ENCODE peak calls at places on chromosomes 7 and 10, in seven cellular contexts. E is body of pancreas, K is AG10803, L is right atrium auricular region, A is heart left ventricle, Y is HL-60, X is A549. J is an unnamed sample.

GRCh38 chr7:42311195-42311594 is 74.2 kb upstream of the GLI3 start:
- DNase-seq in E (no peak), K (no peak), L (no peak), A (no peak), Y (no peak), X (no peak), J (no peak)

GRCh38 chr10:34655286-34656170 is 159.6 kb downstream of the PARD3 start:
- DNase-seq in E (peak; percentile 62), K (peak; percentile 75), L (no peak), A (no peak), Y (peak; percentile 24), X (peak; percentile 78), J (peak; percentile 31)

GRCh38 chr10:70672165-70672992 is at the start of gene ADAMTS14:
- DNase-seq in E (no peak), K (peak; percentile 38), L (no peak), A (peak; percentile 56), Y (peak; percentile 32), X (peak; percentile 33), J (no peak)

GRCh38 chr7:1210979-1211608 is 21.6 kb upstream of the UNCX start:
- DNase-seq in E (no peak), K (no peak), L (no peak), A (no peak), Y (no peak), X (no peak), J (no peak)

GRCh38 chr10:126671402-126671975 is 996 bp upstream of the C10orf90 start:
- DNase-seq in E (peak; percentile 23), K (no peak), L (no peak), A (no peak), Y (no peak), X (no peak), J (no peak)

GRCh38 chr7:25860882-25861228 is 291.1 kb upstream of the NFE2L3 start:
- DNase-seq in E (no peak), K (no peak), L (no peak), A (no peak), Y (no peak), X (no peak), J (no peak)

GRCh38 chr10:120098242-120098930 is 205.9 kb downstream of the SEC23IP start:
- DNase-seq in E (no peak), K (no peak), L (no peak), A (no peak), Y (no peak), X (no peak), J (no peak)

GRCh38 chr10:25493122-25493893 is 318.5 kb downstream of the GPR158 start:
- DNase-seq in E (no peak), K (no peak), L (no peak), A (no peak), Y (no peak), X (peak; percentile 83), J (peak; percentile 22)

GRCh38 chr10:14415676-14416307 is 85.1 kb upstream of the FRMD4A start:
- DNase-seq in E (no peak), K (no peak), L (no peak), A (no peak), Y (no peak), X (no peak), J (no peak)

GRCh38 chr7:25752169-25752568 is 399.8 kb upstream of the NFE2L3 start:
- DNase-seq in E (no peak), K (no peak), L (no peak), A (no peak), Y (no peak), X (no peak), J (no peak)

GRCh38 chr10:4195214-4195613 is 410.2 kb upstream of the KLF6 start:
- DNase-seq in E (no peak), K (peak; percentile 19), L (no peak), A (no peak), Y (no peak), X (peak; percentile 48), J (no peak)

GRCh38 chr7:134368851-134369533 is 52.3 kb upstream of the SLC35B4 start:
- DNase-seq in E (peak; percentile 41), K (peak; percentile 94), L (no peak), A (no peak), Y (no peak), X (peak; percentile 97), J (no peak)

GRCh38 chr7:83492802-83493201 is 156.1 kb downstream of the SEMA3E start:
- DNase-seq in E (no peak), K (no peak), L (no peak), A (no peak), Y (no peak), X (no peak), J (no peak)

GRCh38 chr7:83484266-83484665 is 164.7 kb downstream of the SEMA3E start:
- DNase-seq in E (no peak), K (no peak), L (no peak), A (no peak), Y (no peak), X (no peak), J (no peak)

GRCh38 chr7:83486536-83486935 is 162.4 kb downstream of the SEMA3E start:
- DNase-seq in E (no peak), K (no peak), L (no peak), A (no peak), Y (no peak), X (no peak), J (no peak)

GRCh38 chr7:83486957-83487356 is 162.0 kb downstream of the SEMA3E start:
- DNase-seq in E (no peak), K (no peak), L (no peak), A (no peak), Y (no peak), X (no peak), J (no peak)
- H3K4me3 ChIP-seq in E (no peak overlapping the region), K (no peak overlapping the region), L (no peak overlapping the region), A (no peak overlapping the region), Y (no peak overlapping the region), X (no peak overlapping the region), J (no peak overlapping the region)

GRCh38 chr7:50677279-50677996 is 105.3 kb downstream of the GRB10 start:
- DNase-seq in E (no peak), K (no peak), L (no peak), A (no peak), Y (no peak), X (no peak), J (no peak)

GRCh38 chr7:50678586-50678985 is 104.1 kb downstream of the GRB10 start:
- DNase-seq in E (no peak), K (no peak), L (no peak), A (no peak), Y (no peak), X (no peak), J (no peak)

GRCh38 chr7:50676754-50677153 is 105.9 kb downstream of the GRB10 start:
- DNase-seq in E (no peak), K (no peak), L (no peak), A (no peak), Y (no peak), X (no peak), J (no peak)

GRCh38 chr7:50681451-50682045 is 101.1 kb downstream of the GRB10 start:
- DNase-seq in E (no peak), K (no peak), L (no peak), A (no peak), Y (peak; percentile 57), X (no peak), J (no peak)

GRCh38 chr7:50679218-50680007 is 103.3 kb downstream of the GRB10 start:
- DNase-seq in E (no peak), K (peak; percentile 57), L (no peak), A (no peak), Y (no peak), X (peak; percentile 56), J (no peak)
- TF ChIP-seq CTCF in E (peak; percentile 49), K (peak; percentile 54), L (peak; percentile 64), A (peak; percentile 36), Y (no peak), X (peak; percentile 54), J (peak; percentile 56)

GRCh38 chr10:79562135-79562756 is 2.0 kb upstream of the SFTPA2 start:
- DNase-seq in E (peak; percentile 75), K (peak; percentile 58), L (no peak), A (peak; percentile 68), Y (peak; percentile 76), X (peak; percentile 68), J (no peak)

GRCh38 chr10:79559726-79560125 is 481 bp downstream of the SFTPA2 start:
- DNase-seq in E (no peak), K (peak; percentile 20), L (no peak), A (no peak), Y (no peak), X (no peak), J (no peak)

GRCh38 chr10:79561257-79561656 is 1.1 kb upstream of the SFTPA2 start:
- DNase-seq in E (peak; percentile 32), K (no peak), L (no peak), A (no peak), Y (no peak), X (no peak), J (no peak)

GRCh38 chr10:79555910-79556309 is 4.3 kb downstream of the SFTPA2 start:
- DNase-seq in E (no peak), K (no peak), L (no peak), A (no peak), Y (no peak), X (no peak), J (no peak)

DNA sequence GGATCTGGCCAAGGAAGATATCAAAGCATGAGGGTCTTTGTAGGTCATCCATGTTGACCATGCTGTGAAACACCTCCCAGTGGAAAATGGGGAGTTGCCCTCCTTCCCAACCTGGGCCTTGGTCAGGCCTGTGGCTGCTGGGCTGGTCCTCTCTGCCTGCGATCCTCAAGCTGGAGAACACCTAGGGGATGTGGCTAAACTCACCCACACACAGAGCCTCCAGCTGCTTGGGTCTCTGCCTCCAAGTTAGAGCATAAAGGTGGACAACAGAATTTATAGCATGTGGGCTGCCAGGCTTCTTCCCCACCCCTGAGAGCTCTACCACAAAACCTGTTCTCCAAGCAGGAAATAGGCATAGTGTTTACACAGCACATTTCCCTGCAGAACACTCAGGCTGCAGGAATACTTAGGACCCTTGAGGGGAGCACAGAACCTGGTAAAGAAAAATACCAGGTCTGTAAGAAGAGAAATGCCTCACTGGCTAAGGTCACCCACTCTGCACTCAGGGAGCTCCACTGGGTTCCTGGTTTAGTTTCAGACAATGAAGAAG is at the start of gene SFTPA2:
- DNase-seq in E (no peak), K (no peak), L (no peak), A (no peak), Y (no peak), X (no peak), J (no peak)
- H3K4me3 ChIP-seq in E (no peak within 1 kb of the TSS), K (no peak within 1 kb of the TSS), L (no peak within 1 kb of the TSS), A (no peak within 1 kb of the TSS), Y (no peak within 1 kb of the TSS), X (no peak within 1 kb of the TSS), J (no peak within 1 kb of the TSS)

DNA sequence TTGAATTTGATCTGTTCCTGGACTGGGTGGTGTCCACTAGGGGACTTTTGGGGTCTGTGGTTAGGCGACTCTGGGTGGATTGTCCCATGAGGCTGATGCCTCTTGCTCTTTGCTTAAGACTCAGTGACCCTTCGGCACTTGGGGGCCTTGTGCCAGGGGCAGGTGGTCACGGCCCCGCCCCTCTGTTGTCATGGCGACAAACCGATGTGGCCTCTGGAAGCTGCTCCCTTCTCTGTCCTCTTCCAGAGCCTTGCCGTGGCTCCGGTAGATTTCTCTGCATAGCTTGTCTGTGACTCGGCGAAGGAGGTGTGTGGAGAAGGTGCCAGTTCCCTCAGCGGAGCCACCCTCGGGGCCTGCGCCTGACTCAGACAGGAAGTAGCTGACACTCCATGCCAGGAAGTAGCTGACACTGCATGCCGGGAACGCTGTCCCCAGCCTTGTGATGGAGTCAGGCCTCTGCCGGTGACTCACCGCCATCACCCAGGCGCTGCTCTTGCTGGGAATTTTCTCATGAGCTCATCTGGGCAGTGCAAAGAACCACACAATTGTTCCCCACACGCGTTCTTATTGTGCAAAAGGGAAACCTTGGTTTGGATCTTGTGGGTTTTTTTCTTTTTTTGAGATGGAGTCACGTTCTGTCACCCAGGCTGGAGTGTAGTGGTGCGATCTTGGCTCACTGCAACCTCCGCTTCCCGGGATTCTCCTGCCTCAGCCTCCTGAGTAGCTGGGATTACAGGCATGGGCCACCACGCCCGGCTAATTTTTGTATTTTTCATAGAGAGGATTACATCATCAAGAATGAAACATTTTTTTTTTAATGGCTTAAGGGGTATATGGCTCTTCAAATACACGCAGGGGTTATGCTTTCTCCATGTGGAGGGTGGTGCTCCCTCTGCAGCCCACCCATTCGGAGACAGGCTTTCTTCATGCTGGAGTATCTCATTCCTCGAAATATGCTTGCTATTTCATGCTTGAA is 72.6 kb downstream of the PFKFB3 start:
- DNase-seq in E (peak; percentile 51), K (peak; percentile 99), L (peak; percentile 98), A (peak; percentile 92), Y (peak; percentile 83), X (peak; percentile 99), J (peak; percentile 98)
- TF ChIP-seq CTCF in E (no peak), K (peak; percentile 30), L (no peak), A (no peak), Y (no peak), X (no peak), J (peak; percentile 17)

J was measured in epithelial cell of proximal tubule.